ENCODE peak calls at places on chromosomes 5 and 9, in five cellular contexts. One of them, this sample, is unnamed.

GRCh38 chr5:10485142-10485795 is 43.6 kb downstream of the ROPN1L start:
- DNase-seq in HCT116: peak
- DNase-seq in fibroblast of the aortic adventitia: peak
- DNase-seq in HFF-Myc: no peak
- DNase-seq in PC-9: peak
- DNase-seq in this sample: peak

GRCh38 chr5:129459485-129460120 is 495 bp upstream of the ADAMTS19 start:
- DNase-seq in PC-9: no peak
- DNase-seq in fibroblast of the aortic adventitia: peak
- DNase-seq in HCT116: no peak
- DNase-seq in HFF-Myc: no peak
- DNase-seq in this sample: no peak

GRCh38 chr5:79086116-79086515 is 16.5 kb downstream of the BHMT2 start:
- DNase-seq in HFF-Myc: no peak
- DNase-seq in fibroblast of the aortic adventitia: no peak
- DNase-seq in PC-9: no peak
- DNase-seq in HCT116: no peak
- DNase-seq in this sample: no peak

GRCh38 chr5:112142769-112143270 is 276.3 kb downstream of the EPB41L4A start:
- DNase-seq in HFF-Myc: no peak
- DNase-seq in PC-9: no peak
- DNase-seq in fibroblast of the aortic adventitia: peak
- DNase-seq in HCT116: no peak
- DNase-seq in this sample: no peak

GRCh38 chr5:77945874-77946273 is 169.7 kb upstream of the TBCA start:
- DNase-seq in fibroblast of the aortic adventitia: no peak
- DNase-seq in HCT116: no peak
- DNase-seq in PC-9: no peak
- DNase-seq in HFF-Myc: no peak
- DNase-seq in this sample: no peak

GRCh38 chr5:123180178-123180577 is 91.1 kb downstream of the PRDM6 start:
- DNase-seq in PC-9: no peak
- DNase-seq in HCT116: no peak
- DNase-seq in HFF-Myc: no peak
- DNase-seq in fibroblast of the aortic adventitia: peak
- DNase-seq in this sample: no peak

GRCh38 chr9:100341889-100342288 is 10.9 kb downstream of the TEX10 start:
- DNase-seq in HFF-Myc: no peak
- DNase-seq in HCT116: no peak
- DNase-seq in PC-9: no peak
- DNase-seq in fibroblast of the aortic adventitia: no peak
- DNase-seq in this sample: no peak

GRCh38 chr9:124272118-124272517 is 14.4 kb downstream of the NEK6 start:
- DNase-seq in HCT116: no peak
- DNase-seq in PC-9: no peak
- DNase-seq in HFF-Myc: no peak
- DNase-seq in fibroblast of the aortic adventitia: no peak
- DNase-seq in this sample: no peak

GRCh38 chr5:74638776-74639537 is 1.6 kb downstream of the ENC1 start:
- DNase-seq in HCT116: no peak
- DNase-seq in fibroblast of the aortic adventitia: peak
- DNase-seq in PC-9: no peak
- DNase-seq in HFF-Myc: no peak
- DNase-seq in this sample: no peak

GRCh38 chr9:93156475-93157008 is 22.5 kb upstream of the NINJ1 start:
- DNase-seq in HFF-Myc: no peak
- DNase-seq in HCT116: no peak
- DNase-seq in fibroblast of the aortic adventitia: no peak
- DNase-seq in PC-9: no peak
- DNase-seq in this sample: no peak

GRCh38 chr9:99154356-99154755 is 49.4 kb downstream of the TGFBR1 start:
- DNase-seq in HCT116: no peak
- DNase-seq in fibroblast of the aortic adventitia: no peak
- DNase-seq in PC-9: no peak
- DNase-seq in HFF-Myc: no peak
- DNase-seq in this sample: no peak

GRCh38 chr5:56827923-56828322 is 12.6 kb downstream of the MAP3K1 start:
- DNase-seq in HCT116: no peak
- DNase-seq in PC-9: no peak
- DNase-seq in fibroblast of the aortic adventitia: no peak
- DNase-seq in HFF-Myc: no peak
- DNase-seq in this sample: no peak

GRCh38 chr9:110464321-110464720 is 115.2 kb downstream of the SVEP1 start:
- DNase-seq in HCT116: no peak
- DNase-seq in HFF-Myc: no peak
- DNase-seq in fibroblast of the aortic adventitia: no peak
- DNase-seq in PC-9: no peak
- DNase-seq in this sample: no peak

GRCh38 chr5:138257583-138257982 is 16.8 kb downstream of the GFRA3 start:
- DNase-seq in HCT116: no peak
- DNase-seq in HFF-Myc: no peak
- DNase-seq in fibroblast of the aortic adventitia: no peak
- DNase-seq in PC-9: no peak
- DNase-seq in this sample: no peak

GRCh38 chr9:75184471-75184870 is 96.2 kb downstream of the OSTF1 start:
- DNase-seq in HCT116: no peak
- DNase-seq in fibroblast of the aortic adventitia: no peak
- DNase-seq in PC-9: no peak
- DNase-seq in HFF-Myc: no peak
- DNase-seq in this sample: no peak

GRCh38 chr9:93589688-93590087 is 13.3 kb downstream of the PHF2 start:
- DNase-seq in HCT116: no peak
- DNase-seq in PC-9: no peak
- DNase-seq in HFF-Myc: no peak
- DNase-seq in fibroblast of the aortic adventitia: peak
- DNase-seq in this sample: no peak

GRCh38 chr9:96654450-96655197 is 493 bp downstream of the PRXL2C start:
- DNase-seq in PC-9: peak
- DNase-seq in HCT116: peak
- DNase-seq in HFF-Myc: peak
- DNase-seq in fibroblast of the aortic adventitia: peak
- DNase-seq in this sample: no peak
- TF ChIP-seq CTCF in PC-9: no peak
- TF ChIP-seq CTCF in HCT116: no peak
- TF ChIP-seq CTCF in HFF-Myc: no peak
- TF ChIP-seq CTCF in fibroblast of the aortic adventitia: peak
- TF ChIP-seq CTCF in this sample: peak

GRCh38 chr9:111961575-111961974 is 65.0 kb downstream of the UGCG start:
- DNase-seq in fibroblast of the aortic adventitia: no peak
- DNase-seq in PC-9: no peak
- DNase-seq in HCT116: peak
- DNase-seq in HFF-Myc: no peak
- DNase-seq in this sample: no peak
- H3K4me3 ChIP-seq in fibroblast of the aortic adventitia: no peak
- H3K4me3 ChIP-seq in PC-9: no peak
- H3K4me3 ChIP-seq in HCT116: no peak
- H3K4me3 ChIP-seq in HFF-Myc: no peak
- H3K4me3 ChIP-seq in this sample: no peak

GRCh38 chr5:67149933-67150523 is 46.6 kb downstream of the CD180 start:
- DNase-seq in PC-9: no peak
- DNase-seq in HCT116: no peak
- DNase-seq in HFF-Myc: no peak
- DNase-seq in fibroblast of the aortic adventitia: peak
- DNase-seq in this sample: no peak
- TF ChIP-seq CTCF in PC-9: peak
- TF ChIP-seq CTCF in HCT116: peak
- TF ChIP-seq CTCF in HFF-Myc: peak
- TF ChIP-seq CTCF in fibroblast of the aortic adventitia: peak
- TF ChIP-seq CTCF in this sample: peak

GRCh38 chr9:136052991-136053756 is 41.9 kb downstream of the NACC2 start:
- DNase-seq in HCT116: no peak
- DNase-seq in fibroblast of the aortic adventitia: no peak
- DNase-seq in PC-9: no peak
- DNase-seq in HFF-Myc: no peak
- DNase-seq in this sample: no peak
- H3K4me3 ChIP-seq in HCT116: peak
- H3K4me3 ChIP-seq in fibroblast of the aortic adventitia: no peak
- H3K4me3 ChIP-seq in PC-9: peak
- H3K4me3 ChIP-seq in HFF-Myc: no peak
- H3K4me3 ChIP-seq in this sample: peak

DNA sequence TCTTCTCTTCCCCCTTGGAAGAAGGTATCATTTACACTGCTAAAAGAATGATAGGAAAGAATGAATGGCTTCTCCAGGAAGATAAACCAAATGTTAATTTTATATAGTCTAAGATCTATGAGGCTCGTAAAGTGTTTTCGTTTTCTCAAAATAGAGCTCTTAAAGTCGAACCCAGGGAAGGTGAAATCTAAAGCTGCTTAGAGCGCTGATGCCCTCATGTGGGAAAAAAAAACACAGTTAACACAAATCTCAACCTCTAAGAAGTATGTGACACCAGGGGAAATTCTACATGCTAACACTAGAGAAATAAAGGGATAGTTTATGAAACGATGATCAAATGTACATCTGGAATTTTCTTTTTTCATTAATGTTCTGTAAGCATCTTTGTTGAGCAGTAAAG is 257.9 kb downstream of the RASEF start:
- DNase-seq in fibroblast of the aortic adventitia: no peak
- DNase-seq in PC-9: no peak
- DNase-seq in HCT116: no peak
- DNase-seq in HFF-Myc: no peak
- DNase-seq in this sample: no peak
- TF ChIP-seq CTCF in fibroblast of the aortic adventitia: no peak
- TF ChIP-seq CTCF in PC-9: no peak
- TF ChIP-seq CTCF in HCT116: no peak
- TF ChIP-seq CTCF in HFF-Myc: no peak
- TF ChIP-seq CTCF in this sample: no peak

DNA sequence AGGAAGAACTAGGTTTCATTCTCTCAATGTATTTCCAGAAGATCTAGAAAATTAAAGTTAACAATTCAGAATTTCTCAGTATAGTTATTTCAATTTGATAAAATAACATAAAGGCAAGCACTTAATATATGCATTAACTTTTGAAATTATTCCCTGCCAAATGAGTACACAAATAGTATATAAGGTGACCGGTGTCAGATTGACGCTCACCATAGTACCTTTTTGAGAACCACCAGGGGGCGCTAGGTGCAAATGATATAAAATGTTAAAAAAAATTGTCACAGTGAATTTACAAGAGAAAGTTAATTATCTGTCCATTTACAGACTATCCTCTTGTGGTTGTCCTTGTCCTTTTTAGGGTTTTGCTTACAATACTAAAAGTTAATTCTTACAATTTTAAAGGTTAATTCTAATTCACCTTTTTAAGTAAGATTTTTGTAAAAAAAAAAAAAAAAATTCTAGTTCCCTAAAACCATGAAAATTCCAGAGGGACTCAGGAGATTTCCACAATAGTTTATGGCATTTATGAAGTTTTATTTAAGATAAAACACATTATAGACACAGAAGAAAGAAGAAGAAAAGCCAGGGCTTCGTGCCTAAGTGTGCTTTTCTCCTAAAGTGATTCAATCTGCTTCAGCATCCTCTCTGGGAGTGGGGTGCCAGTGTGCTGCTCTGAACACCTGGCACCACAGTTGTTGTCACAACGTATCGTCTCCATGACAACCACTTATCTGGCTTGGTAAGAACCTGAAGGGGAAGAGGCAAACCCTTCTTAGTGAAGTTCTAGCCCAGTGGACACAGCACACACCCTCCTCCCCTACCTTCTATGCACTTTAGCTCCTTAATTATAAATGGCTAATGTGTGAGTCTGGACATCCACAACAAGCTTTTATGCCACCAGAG is 1.7 kb downstream of the ADAMTS16 start:
- DNase-seq in HFF-Myc: peak
- DNase-seq in PC-9: peak
- DNase-seq in fibroblast of the aortic adventitia: peak
- DNase-seq in HCT116: peak
- DNase-seq in this sample: no peak
- H3K4me3 ChIP-seq in HFF-Myc: no peak
- H3K4me3 ChIP-seq in PC-9: no peak
- H3K4me3 ChIP-seq in fibroblast of the aortic adventitia: no peak
- H3K4me3 ChIP-seq in HCT116: no peak
- H3K4me3 ChIP-seq in this sample: no peak

GRCh38 chr9:21334969-21335632 is at the start of gene KLHL9:
- DNase-seq in HCT116: peak
- DNase-seq in fibroblast of the aortic adventitia: peak
- DNase-seq in HFF-Myc: peak
- DNase-seq in PC-9: peak
- DNase-seq in this sample: peak
- TF ChIP-seq CTCF in HCT116: no peak
- TF ChIP-seq CTCF in fibroblast of the aortic adventitia: no peak
- TF ChIP-seq CTCF in HFF-Myc: no peak
- TF ChIP-seq CTCF in PC-9: no peak
- TF ChIP-seq CTCF in this sample: no peak

GRCh38 chr9:76592105-76593010 is 133.4 kb downstream of the GCNT1 start:
- DNase-seq in HFF-Myc: no peak
- DNase-seq in HCT116: no peak
- DNase-seq in fibroblast of the aortic adventitia: peak
- DNase-seq in PC-9: no peak
- DNase-seq in this sample: no peak
- H3K4me3 ChIP-seq in HFF-Myc: no peak
- H3K4me3 ChIP-seq in HCT116: no peak
- H3K4me3 ChIP-seq in fibroblast of the aortic adventitia: no peak
- H3K4me3 ChIP-seq in PC-9: no peak
- H3K4me3 ChIP-seq in this sample: no peak

DNA sequence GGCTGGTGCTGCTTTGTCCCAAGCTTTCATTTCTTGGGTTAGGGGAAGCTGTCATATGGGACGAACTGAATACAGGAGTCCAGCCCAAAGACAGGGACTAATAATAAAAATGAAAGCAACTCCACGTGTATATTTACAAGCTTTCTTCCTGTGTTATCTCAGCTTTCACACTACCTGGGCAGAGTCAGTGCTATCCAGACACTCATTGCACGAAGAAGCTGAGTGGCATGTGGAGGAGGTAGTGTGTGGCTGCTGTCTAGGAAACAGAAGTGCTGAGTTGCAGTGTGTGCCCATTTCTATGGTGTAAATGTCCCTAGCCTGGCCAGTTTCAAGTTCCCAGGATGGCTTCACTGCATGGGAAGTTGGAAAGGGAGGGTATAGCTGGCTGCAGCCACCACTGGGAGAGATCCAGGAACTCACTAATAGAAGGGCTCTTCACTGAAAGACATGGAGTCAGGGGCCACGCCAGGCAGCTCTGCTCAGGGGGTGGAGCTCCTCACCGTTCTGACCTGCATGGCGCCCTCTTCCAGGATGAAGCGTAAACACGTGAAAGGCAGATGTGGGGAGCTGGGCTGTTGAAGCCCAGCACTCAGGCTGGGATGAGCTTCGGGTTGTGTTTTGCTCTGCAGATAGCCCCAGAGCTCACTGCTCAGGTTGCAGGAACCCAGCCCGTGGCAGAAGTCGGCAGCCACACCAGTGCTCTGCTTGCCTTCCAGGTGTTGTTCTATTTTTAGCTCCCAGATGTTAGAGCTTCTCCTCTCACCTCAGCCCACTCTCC is 116.9 kb downstream of the IRX2 start:
- DNase-seq in HCT116: no peak
- DNase-seq in fibroblast of the aortic adventitia: no peak
- DNase-seq in PC-9: no peak
- DNase-seq in HFF-Myc: no peak
- DNase-seq in this sample: no peak
- TF ChIP-seq CTCF in HCT116: no peak
- TF ChIP-seq CTCF in fibroblast of the aortic adventitia: no peak
- TF ChIP-seq CTCF in PC-9: no peak
- TF ChIP-seq CTCF in HFF-Myc: no peak
- TF ChIP-seq CTCF in this sample: no peak

This sample was measured in AG04449.